ENCODE peak calls at places on chromosomes 5 and 9, in eight cellular contexts. One of them, this sample, is unnamed.

GRCh38 chr5:132812123-132812948 is 766 bp upstream of the SOWAHA start:
- DNase-seq in T-helper 2 cell: no peak
- DNase-seq in left colon: no peak
- DNase-seq in foreskin fibroblast: no peak
- DNase-seq in neural crest cell: no peak
- DNase-seq in endothelial cell: no peak
- DNase-seq in stimulated activated CD4-positive, alpha-beta T cell treated with anti-CD3 and anti-CD28 coated beads, TNF-alpha, amount 100 ng/mL, for 24 hours: no peak
- DNase-seq in cardiac fibroblast: no peak
- DNase-seq in this sample: no peak

GRCh38 chr5:636951-637350 is 24.8 kb downstream of the CEP72 start:
- DNase-seq in T-helper 2 cell: no peak
- DNase-seq in cardiac fibroblast: no peak
- DNase-seq in neural crest cell: no peak
- DNase-seq in stimulated activated CD4-positive, alpha-beta T cell treated with anti-CD3 and anti-CD28 coated beads, TNF-alpha, amount 100 ng/mL, for 24 hours: no peak
- DNase-seq in foreskin fibroblast: no peak
- DNase-seq in endothelial cell: no peak
- DNase-seq in left colon: no peak
- DNase-seq in this sample: no peak

GRCh38 chr5:171639966-171640365 is 145.7 kb upstream of the SMIM23 start:
- DNase-seq in neural crest cell: no peak
- DNase-seq in cardiac fibroblast: no peak
- DNase-seq in stimulated activated CD4-positive, alpha-beta T cell treated with anti-CD3 and anti-CD28 coated beads, TNF-alpha, amount 100 ng/mL, for 24 hours: no peak
- DNase-seq in left colon: no peak
- DNase-seq in foreskin fibroblast: no peak
- DNase-seq in endothelial cell: no peak
- DNase-seq in T-helper 2 cell: no peak
- DNase-seq in this sample: no peak

GRCh38 chr5:138985256-138985655 is 110.1 kb upstream of the LRRTM2 start:
- DNase-seq in stimulated activated CD4-positive, alpha-beta T cell treated with anti-CD3 and anti-CD28 coated beads, TNF-alpha, amount 100 ng/mL, for 24 hours: no peak
- DNase-seq in left colon: no peak
- DNase-seq in endothelial cell: no peak
- DNase-seq in T-helper 2 cell: no peak
- DNase-seq in foreskin fibroblast: no peak
- DNase-seq in neural crest cell: no peak
- DNase-seq in cardiac fibroblast: no peak
- DNase-seq in this sample: no peak

GRCh38 chr5:139845846-139846681 is 50.5 kb downstream of the PSD2 start:
- DNase-seq in stimulated activated CD4-positive, alpha-beta T cell treated with anti-CD3 and anti-CD28 coated beads, TNF-alpha, amount 100 ng/mL, for 24 hours: no peak
- DNase-seq in endothelial cell: no peak
- DNase-seq in cardiac fibroblast: no peak
- DNase-seq in left colon: no peak
- DNase-seq in T-helper 2 cell: no peak
- DNase-seq in foreskin fibroblast: no peak
- DNase-seq in neural crest cell: no peak
- DNase-seq in this sample: no peak

GRCh38 chr5:171647900-171648253 is 137.7 kb upstream of the SMIM23 start:
- DNase-seq in T-helper 2 cell: no peak
- DNase-seq in cardiac fibroblast: no peak
- DNase-seq in endothelial cell: no peak
- DNase-seq in foreskin fibroblast: no peak
- DNase-seq in neural crest cell: no peak
- DNase-seq in left colon: no peak
- DNase-seq in stimulated activated CD4-positive, alpha-beta T cell treated with anti-CD3 and anti-CD28 coated beads, TNF-alpha, amount 100 ng/mL, for 24 hours: no peak
- DNase-seq in this sample: no peak

GRCh38 chr9:27715651-27716050 is 142.4 kb upstream of the C9orf72 start:
- DNase-seq in endothelial cell: no peak
- DNase-seq in left colon: no peak
- DNase-seq in T-helper 2 cell: no peak
- DNase-seq in neural crest cell: no peak
- DNase-seq in cardiac fibroblast: no peak
- DNase-seq in stimulated activated CD4-positive, alpha-beta T cell treated with anti-CD3 and anti-CD28 coated beads, TNF-alpha, amount 100 ng/mL, for 24 hours: no peak
- DNase-seq in foreskin fibroblast: no peak
- DNase-seq in this sample: no peak

GRCh38 chr5:33692983-33693382 is 198.8 kb downstream of the ADAMTS12 start:
- DNase-seq in T-helper 2 cell: no peak
- DNase-seq in neural crest cell: no peak
- DNase-seq in endothelial cell: no peak
- DNase-seq in cardiac fibroblast: no peak
- DNase-seq in left colon: no peak
- DNase-seq in stimulated activated CD4-positive, alpha-beta T cell treated with anti-CD3 and anti-CD28 coated beads, TNF-alpha, amount 100 ng/mL, for 24 hours: no peak
- DNase-seq in foreskin fibroblast: peak; percentile 36
- DNase-seq in this sample: no peak

This sample was measured in naive thymus-derived CD4-positive, alpha-beta T cell.